ENCODE peak calls at places on chromosomes 13 and 19, in seven cellular contexts. U, Z, P, H, I, D and T are unnamed samples.

GRCh38 chr13:52797176-52797575 is 51.3 kb downstream of the PCDH8 start:
- DNase-seq in U (no peak), Z (no peak), P (no peak), H (no peak), I (no peak), D (no peak), T (no peak)

GRCh38 chr13:110230661-110231347 is 76.2 kb downstream of the COL4A1 start:
- DNase-seq in U (peak), Z (no peak), P (no peak), H (no peak), I (no peak), D (no peak), T (no peak)

GRCh38 chr13:50527612-50528509 is 315.6 kb downstream of the DLEU7 start:
- DNase-seq in U (no peak), Z (peak), P (no peak), H (peak), I (no peak), D (no peak), T (peak)

GRCh38 chr13:49791753-49792549 is 531 bp downstream of the KPNA3 start:
- DNase-seq in U (peak), Z (peak), P (peak), H (peak), I (peak), D (peak), T (peak)

GRCh38 chr19:32165750-32166149 is 179.7 kb upstream of the ZNF507 start:
- DNase-seq in U (no peak), Z (no peak), P (no peak), H (no peak), I (no peak), D (no peak), T (no peak)

GRCh38 chr13:24725379-24725778 is 38.6 kb upstream of the RNF17 start:
- DNase-seq in U (no peak), Z (no peak), P (no peak), H (no peak), I (no peak), D (no peak), T (no peak)

GRCh38 chr13:80040219-80040976 is 300.5 kb downstream of the SPRY2 start:
- DNase-seq in U (peak), Z (peak), P (no peak), H (no peak), I (no peak), D (peak), T (peak)

GRCh38 chr13:36382030-36382429 is 35.8 kb upstream of the SPART start:
- DNase-seq in U (peak), Z (peak), P (no peak), H (no peak), I (no peak), D (no peak), T (no peak)

GRCh38 chr19:51546650-51547396 is 15.4 kb upstream of the SIGLEC6 start:
- DNase-seq in U (peak), Z (no peak), P (no peak), H (peak), I (no peak), D (no peak), T (peak)

GRCh38 chr13:39038569-39038898 is 278 bp downstream of the NHLRC3 start:
- DNase-seq in U (peak), Z (peak), P (no peak), H (peak), I (no peak), D (no peak), T (peak)

GRCh38 chr19:13015361-13016231 is 20.3 kb downstream of the NFIX start:
- DNase-seq in U (no peak), Z (peak), P (no peak), H (no peak), I (peak), D (peak), T (peak)

GRCh38 chr19:14349426-14349825 is 31.8 kb upstream of the ADGRE5 start:
- DNase-seq in U (no peak), Z (no peak), P (no peak), H (no peak), I (no peak), D (no peak), T (no peak)

GRCh38 chr13:89465366-89465765 is 1794.2 kb downstream of the SLITRK5 start:
- DNase-seq in U (no peak), Z (peak), P (no peak), H (no peak), I (peak), D (peak), T (peak)

GRCh38 chr19:56141416-56141992 is 417 bp downstream of the ZNF444 start:
- DNase-seq in U (peak), Z (peak), P (no peak), H (peak), I (peak), D (no peak), T (peak)

GRCh38 chr13:112837371-112838037 is 131.5 kb upstream of the MCF2L start:
- DNase-seq in U (no peak), Z (no peak), P (no peak), H (no peak), I (no peak), D (no peak), T (peak)

GRCh38 chr13:79457390-79457789 is 23.6 kb upstream of the NDFIP2 start:
- DNase-seq in U (peak), Z (no peak), P (no peak), H (no peak), I (no peak), D (no peak), T (no peak)

GRCh38 chr19:1123885-1124677 is 20.3 kb downstream of the GPX4 start:
- DNase-seq in U (no peak), Z (no peak), P (no peak), H (no peak), I (no peak), D (no peak), T (no peak)

GRCh38 chr13:98466634-98467236 is 110.2 kb downstream of the STK24 start:
- DNase-seq in U (peak), Z (no peak), P (no peak), H (peak), I (peak), D (peak), T (peak)

GRCh38 chr13:33676045-33676699 is 141.8 kb upstream of the RFC3 start:
- DNase-seq in U (no peak), Z (no peak), P (no peak), H (no peak), I (no peak), D (peak), T (peak)

GRCh38 chr19:55600336-55601028 is 394 bp downstream of the ZNF524 start:
- DNase-seq in U (peak), Z (peak), P (peak), H (no peak), I (peak), D (no peak), T (peak)

DNA sequence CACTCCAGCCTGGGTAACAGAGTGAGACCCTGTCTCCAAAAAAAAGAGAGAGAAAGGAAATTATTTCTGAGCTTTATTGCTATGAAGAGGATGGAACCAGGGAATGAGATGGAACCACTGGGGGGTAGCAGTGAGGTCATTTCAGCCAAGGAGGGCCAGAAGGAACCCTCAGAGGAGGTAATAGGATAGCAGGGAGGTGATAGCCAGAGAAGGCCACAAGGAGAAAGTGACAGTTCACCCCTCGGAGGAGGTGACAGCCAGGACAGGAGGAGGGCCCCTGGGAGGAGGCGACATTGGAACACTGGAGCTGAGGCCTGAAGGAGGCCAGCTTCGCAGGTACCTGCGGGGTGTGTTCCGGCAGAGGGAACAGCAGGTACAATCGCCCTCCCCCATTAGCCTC is 695 bp upstream of the PGPEP1 start:
- DNase-seq in U (no peak), Z (no peak), P (no peak), H (peak), I (peak), D (no peak), T (peak)
- H3K9ac ChIP-seq in U (no peak), Z (no peak), P (no peak), H (peak), I (no peak), D (no peak), T (no peak)

GRCh38 chr13:47503468-47503867 is 497.6 kb downstream of the SUCLA2 start:
- DNase-seq in U (no peak), Z (peak), P (no peak), H (no peak), I (no peak), D (no peak), T (no peak)

DNA sequence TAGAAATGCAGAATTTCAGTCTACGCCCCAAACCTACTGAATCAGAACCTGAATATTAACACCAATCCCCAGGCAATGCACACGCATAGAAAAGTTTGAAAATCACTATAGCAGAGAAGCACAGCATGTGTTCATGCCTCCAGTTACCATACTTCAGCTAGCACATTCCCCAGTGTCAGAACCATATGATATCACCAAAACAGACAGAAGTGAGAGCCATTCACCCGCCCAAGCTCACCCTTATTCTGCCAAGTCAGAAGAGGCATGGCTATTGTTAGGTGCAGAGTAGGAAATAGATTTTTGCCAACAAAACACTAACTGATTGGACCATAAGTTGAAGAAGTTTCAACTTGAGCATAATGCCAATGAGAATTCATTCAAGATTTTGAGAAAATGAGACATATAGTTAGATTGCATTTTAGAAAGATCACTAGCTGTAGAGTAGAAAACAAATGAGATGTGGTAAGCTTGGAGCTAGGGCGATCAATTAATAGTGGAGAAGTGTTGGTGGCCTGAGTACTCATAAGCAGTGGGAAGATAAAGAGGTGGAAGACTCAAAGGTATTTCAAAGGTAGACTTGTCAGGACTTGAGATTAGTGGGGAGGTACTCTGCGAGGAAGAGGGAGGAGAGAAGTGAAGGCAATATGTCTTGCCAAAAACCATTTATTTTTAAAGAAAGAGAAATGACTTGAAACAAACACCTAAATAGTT is 492.4 kb downstream of the SUCLA2 start:
- DNase-seq in U (no peak), Z (peak), P (no peak), H (no peak), I (no peak), D (peak), T (no peak)
- H3K4me2 ChIP-seq in U (no peak), Z (no peak), P (no peak), H (no peak), I (no peak), D (no peak), T (no peak)

GRCh38 chr19:58054792-58055482 is 4.1 kb upstream of the ZNF135 start:
- DNase-seq in U (no peak), Z (no peak), P (no peak), H (no peak), I (peak), D (peak), T (peak)
- H3K4me3 ChIP-seq in U (no peak), Z (peak), P (peak), H (no peak), I (no peak), D (peak), T (peak)

GRCh38 chr19:38388310-38389100 is at the start of gene SPRED3:
- DNase-seq in U (no peak), Z (no peak), P (no peak), H (peak), I (peak), D (peak), T (peak)
- H3K9ac ChIP-seq in U (no peak), Z (no peak), P (peak), H (peak), I (no peak), D (peak), T (peak)

GRCh38 chr19:38045554-38046253 is 138.7 kb downstream of the SIPA1L3 start:
- DNase-seq in U (no peak), Z (no peak), P (no peak), H (no peak), I (no peak), D (no peak), T (no peak)
- H3K4me2 ChIP-seq in U (no peak), Z (no peak), P (no peak), H (no peak), I (peak), D (no peak), T (no peak)

DNA sequence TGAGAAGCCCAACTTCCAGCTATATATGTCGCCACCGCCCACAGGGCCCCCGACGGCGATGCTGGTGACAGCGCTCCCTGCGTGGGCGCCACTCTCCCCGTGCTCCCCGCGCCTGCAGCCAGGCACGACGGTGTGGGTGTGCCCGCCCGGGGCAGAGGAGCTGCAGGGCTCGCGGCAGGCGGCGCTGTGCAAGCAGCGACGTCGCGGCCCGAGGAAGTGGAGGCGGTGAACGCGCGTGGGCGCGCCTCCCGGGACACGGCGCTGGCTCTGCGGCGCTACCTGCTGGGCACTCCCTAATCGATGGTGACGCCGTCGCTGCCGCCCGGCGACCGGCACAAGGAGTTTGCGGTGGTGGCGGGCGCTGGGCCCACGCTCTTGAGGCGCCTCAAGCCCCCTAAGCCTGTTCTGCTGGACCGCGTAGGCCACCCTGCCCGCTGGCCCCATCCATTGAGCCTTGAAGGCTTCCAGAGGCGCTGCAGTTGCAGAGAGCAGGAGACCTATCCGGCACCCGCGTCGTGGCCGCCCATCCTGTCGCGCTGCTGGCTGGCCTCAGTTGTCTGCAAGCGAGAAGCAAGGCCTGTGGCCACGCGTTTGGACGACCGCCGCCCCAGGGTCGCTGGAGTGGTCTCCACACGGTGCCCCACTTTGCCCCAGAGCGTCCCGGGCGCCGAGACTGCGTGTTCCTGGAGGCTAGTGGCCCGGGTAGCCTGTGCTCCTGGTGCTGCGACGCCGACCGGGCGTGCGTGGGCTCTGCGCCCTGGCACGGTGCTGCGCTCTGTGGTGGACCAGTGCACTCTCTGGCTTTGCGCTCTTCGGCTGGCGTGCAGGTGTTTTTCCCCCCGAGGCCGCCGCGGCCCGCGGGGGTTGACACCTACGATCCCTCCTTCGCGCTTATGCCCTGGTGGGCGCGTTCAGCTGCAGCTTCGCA is 23.1 kb downstream of the LRFN3 start:
- DNase-seq in U (no peak), Z (no peak), P (no peak), H (peak), I (peak), D (no peak), T (peak)
- H3K4me3 ChIP-seq in U (no peak), Z (no peak), P (peak), H (no peak), I (peak), D (no peak), T (peak)

GRCh38 chr19:30390356-30390988 is 18.3 kb downstream of the ZNF536 start:
- DNase-seq in U (no peak), Z (no peak), P (no peak), H (no peak), I (no peak), D (no peak), T (no peak)
- H3K9ac ChIP-seq in U (no peak), Z (no peak), P (no peak), H (no peak), I (no peak), D (no peak), T (no peak)

GRCh38 chr19:54469496-54469934 is 3.6 kb downstream of the CDC42EP5 start:
- DNase-seq in U (no peak), Z (no peak), P (no peak), H (no peak), I (no peak), D (no peak), T (no peak)
- H3K4me2 ChIP-seq in U (no peak), Z (no peak), P (no peak), H (no peak), I (no peak), D (no peak), T (no peak)

DNA sequence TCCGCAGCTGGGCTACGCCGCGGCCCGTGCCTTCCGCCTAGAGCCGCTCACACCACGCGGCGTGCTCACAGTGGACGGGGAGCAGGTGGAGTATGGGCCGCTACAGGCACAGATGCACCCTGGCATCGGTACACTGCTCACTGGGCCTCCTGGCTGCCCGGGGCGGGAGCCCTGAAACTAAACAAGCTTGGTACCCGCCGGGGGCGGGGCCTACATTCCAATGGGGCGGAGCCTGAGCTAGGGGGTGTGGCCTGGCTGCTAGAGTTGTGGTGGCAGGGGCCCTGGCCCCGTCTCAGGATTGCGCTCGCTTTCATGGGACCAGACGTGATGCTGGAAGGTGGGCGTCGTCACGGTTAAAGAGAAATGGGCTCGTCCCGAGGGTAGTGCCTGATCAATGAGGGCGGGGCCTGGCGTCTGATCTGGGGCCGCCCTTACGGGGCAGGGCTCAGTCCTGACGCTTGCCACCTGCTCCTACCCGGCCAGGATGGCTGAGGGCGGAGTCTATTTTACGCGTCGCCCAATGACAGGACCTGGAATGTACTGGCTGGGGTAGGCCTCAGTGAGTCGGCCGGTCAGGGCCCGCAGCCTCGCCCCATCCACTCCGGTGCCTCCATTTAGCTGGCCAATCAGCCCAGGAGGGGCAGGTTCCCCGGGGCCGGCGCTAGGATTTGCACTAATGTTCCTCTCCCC is 7.4 kb downstream of the DBP start:
- DNase-seq in U (peak), Z (no peak), P (peak), H (peak), I (peak), D (peak), T (peak)
- H3K4me3 ChIP-seq in U (no peak), Z (no peak), P (peak), H (no peak), I (peak), D (no peak), T (no peak)

GRCh38 chr19:48696353-48697010 is 711 bp downstream of the FUT2 start:
- DNase-seq in U (no peak), Z (no peak), P (no peak), H (no peak), I (peak), D (no peak), T (peak)
- H3K9ac ChIP-seq in U (no peak), Z (no peak), P (peak), H (peak), I (no peak), D (peak), T (peak)